ENCODE peak calls at places on chromosomes 3 and 15, in five cellular contexts. T is GM20000; X is right atrium auricular region; N is retinal pigment epithelial cell; F is CD4-positive, alpha-beta T cell. C is an unnamed sample.

GRCh38 chr3:12829886-12830784 is 11.2 kb downstream of the RPL32 start:
- DNase-seq in T (no peak), X (no peak), N (no peak), F (no peak), C (no peak)

GRCh38 chr3:25971736-25972135 is 181.8 kb downstream of the OXSM start:
- DNase-seq in T (no peak), X (no peak), N (no peak), F (no peak), C (no peak)

GRCh38 chr3:194077602-194078001 is 58.3 kb upstream of the HES1 start:
- DNase-seq in T (no peak), X (no peak), N (no peak), F (no peak), C (no peak)

GRCh38 chr3:42376397-42376798 is 34.0 kb downstream of the LYZL4 start:
- DNase-seq in T (no peak), X (no peak), N (peak), F (no peak), C (peak)

GRCh38 chr15:77455696-77456293 is 35.1 kb downstream of the HMG20A start:
- DNase-seq in T (no peak), X (no peak), N (no peak), F (no peak), C (no peak)

GRCh38 chr15:82979726-82980125 is 6.3 kb upstream of the RAMAC start:
- DNase-seq in T (no peak), X (no peak), N (no peak), F (no peak), C (no peak)

GRCh38 chr15:80179025-80179759 is 26.4 kb downstream of the FAH start:
- DNase-seq in T (no peak), X (no peak), N (peak), F (no peak), C (no peak)

GRCh38 chr3:197730200-197730599 is 6.5 kb downstream of the RUBCN start:
- DNase-seq in T (peak), X (no peak), N (no peak), F (no peak), C (no peak)

GRCh38 chr3:70231224-70231623 is 81.2 kb downstream of the MDFIC2 start:
- DNase-seq in T (no peak), X (no peak), N (no peak), F (no peak), C (no peak)

GRCh38 chr15:73352082-73352481 is 16.7 kb downstream of the HCN4 start:
- DNase-seq in T (no peak), X (no peak), N (peak), F (no peak), C (no peak)

GRCh38 chr15:42385206-42385979 is 26.1 kb downstream of the CAPN3 start:
- DNase-seq in T (peak), X (no peak), N (no peak), F (no peak), C (peak)

GRCh38 chr15:67240235-67241131 is 14.0 kb downstream of the AAGAB start:
- DNase-seq in T (peak), X (no peak), N (no peak), F (peak), C (peak)

GRCh38 chr3:189947948-189948723 is 172.6 kb downstream of the P3H2 start:
- DNase-seq in T (peak), X (no peak), N (no peak), F (no peak), C (peak)

GRCh38 chr3:193297421-193297820 is 56.4 kb downstream of the PLAAT1 start:
- DNase-seq in T (peak), X (no peak), N (peak), F (no peak), C (no peak)

GRCh38 chr3:147793841-147794240 is 384.7 kb downstream of the ZIC1 start:
- DNase-seq in T (no peak), X (no peak), N (no peak), F (no peak), C (no peak)

GRCh38 chr3:30606301-30607031 is at the start of gene TGFBR2:
- DNase-seq in T (peak), X (peak), N (peak), F (peak), C (peak)

GRCh38 chr3:156630081-156630772 is 44.2 kb upstream of the TIPARP start:
- DNase-seq in T (no peak), X (no peak), N (no peak), F (no peak), C (no peak)

GRCh38 chr3:18370672-18371071 is 54.5 kb downstream of the SATB1 start:
- DNase-seq in T (no peak), X (no peak), N (no peak), F (no peak), C (no peak)

GRCh38 chr3:147890114-147890513 is 480.9 kb downstream of the ZIC1 start:
- DNase-seq in T (peak), X (no peak), N (no peak), F (no peak), C (no peak)

GRCh38 chr3:28077566-28077965 is 163.9 kb upstream of the CMC1 start:
- DNase-seq in T (no peak), X (peak), N (peak), F (no peak), C (no peak)

GRCh38 chr3:67614195-67614594 is 40.2 kb downstream of the SUCLG2 start:
- DNase-seq in T (no peak), X (no peak), N (no peak), F (no peak), C (no peak)

GRCh38 chr15:29815000-29815704 is 7.1 kb downstream of the TJP1 start:
- DNase-seq in T (no peak), X (no peak), N (peak), F (no peak), C (no peak)

GRCh38 chr3:45864760-45865567 is 21.4 kb upstream of the CCR9 start:
- DNase-seq in T (peak), X (no peak), N (no peak), F (no peak), C (peak)

GRCh38 chr3:142445816-142446254 is 2.0 kb downstream of the XRN1 start:
- DNase-seq in T (peak), X (no peak), N (no peak), F (no peak), C (peak)

GRCh38 chr15:84824260-84824690 is 7.1 kb downstream of the ALPK3 start:
- DNase-seq in T (no peak), X (peak), N (no peak), F (no peak), C (no peak)

GRCh38 chr15:25703726-25704125 is 159.4 kb downstream of the ATP10A start:
- DNase-seq in T (no peak), X (no peak), N (no peak), F (no peak), C (no peak)

GRCh38 chr3:9800529-9800928 is 7.6 kb downstream of the ARPC4 start:
- DNase-seq in T (no peak), X (no peak), N (no peak), F (no peak), C (no peak)

GRCh38 chr15:85380217-85380859 is at the start of gene AKAP13:
- DNase-seq in T (peak), X (peak), N (peak), F (peak), C (peak)

GRCh38 chr15:36612063-36612788 is 32.8 kb downstream of the CDIN1 start:
- DNase-seq in T (no peak), X (no peak), N (peak), F (no peak), C (no peak)

GRCh38 chr3:177749836-177750235 is 552.6 kb upstream of the TBL1XR1 start:
- DNase-seq in T (no peak), X (no peak), N (no peak), F (no peak), C (no peak)

GRCh38 chr15:85618956-85619491 is 175.7 kb downstream of the KLHL25 start:
- DNase-seq in T (peak), X (peak), N (no peak), F (peak), C (peak)

GRCh38 chr3:49238274-49239127 is 38.5 kb downstream of the C3orf62 start:
- DNase-seq in T (no peak), X (peak), N (peak), F (no peak), C (no peak)
- TF ChIP-seq CTCF in T (no peak), X (no peak), N (no peak), F (no peak), C (no peak)

DNA sequence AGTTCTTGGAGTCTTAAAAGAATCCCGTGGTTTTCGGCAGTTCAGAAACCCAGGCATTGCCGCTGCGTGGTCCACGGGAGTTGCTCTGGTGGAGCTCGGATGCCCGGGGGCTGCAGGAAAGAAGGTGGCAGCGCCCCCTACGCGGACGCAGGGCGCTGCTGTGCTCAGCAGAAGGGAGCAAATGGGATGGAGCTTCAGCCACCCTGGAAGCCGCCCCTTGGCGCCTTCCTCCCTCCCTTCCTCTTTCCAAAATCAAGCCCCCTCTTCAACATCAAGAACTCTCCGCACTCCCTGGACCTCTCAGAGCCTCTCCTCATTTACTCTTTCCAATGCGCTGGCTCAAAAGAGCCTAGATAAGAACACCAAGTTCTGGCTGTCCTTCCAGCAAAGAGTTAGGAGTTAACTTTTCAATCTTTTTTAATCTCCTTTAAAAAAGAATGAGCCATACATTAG is 880 bp upstream of the CHRNA7 start:
- DNase-seq in T (no peak), X (no peak), N (no peak), F (no peak), C (no peak)
- TF ChIP-seq CTCF in T (no peak), X (peak), N (peak), F (no peak), C (no peak)

DNA sequence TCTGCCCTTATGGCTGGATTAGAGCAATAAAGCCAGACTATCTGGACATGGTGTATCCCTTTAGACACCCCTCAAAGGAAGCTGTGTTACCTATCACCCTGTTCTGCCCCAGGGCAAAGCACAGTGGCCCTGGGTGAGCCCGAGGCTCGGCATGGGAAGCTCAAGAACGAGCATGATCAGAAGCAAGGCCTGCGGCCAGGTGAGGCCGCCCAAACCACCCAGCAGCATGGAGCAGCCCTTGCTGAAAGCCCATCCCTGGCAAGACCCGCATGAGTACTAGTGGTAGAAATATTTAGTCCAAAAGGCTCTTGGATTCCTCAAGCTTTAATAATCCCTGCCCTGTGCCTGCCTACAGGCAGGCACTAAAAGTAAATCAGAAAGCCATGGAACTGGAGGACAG is 261.1 kb downstream of the MEX3B start:
- DNase-seq in T (no peak), X (no peak), N (no peak), F (no peak), C (no peak)
- TF ChIP-seq CTCF in T (no peak), X (no peak), N (no peak), F (no peak), C (no peak)

GRCh38 chr15:93018574-93018973 is 70.4 kb downstream of the RGMA start:
- DNase-seq in T (no peak), X (no peak), N (no peak), F (no peak), C (no peak)
- TF ChIP-seq CTCF in T (no peak), X (no peak), N (peak), F (no peak), C (no peak)

GRCh38 chr3:158573714-158574113 is 2.7 kb downstream of the MLF1 start:
- DNase-seq in T (no peak), X (no peak), N (no peak), F (no peak), C (no peak)
- TF ChIP-seq CTCF in T (no peak), X (peak), N (peak), F (no peak), C (no peak)

C was measured in activated CD8-positive, alpha-beta T cell treated with anti-CD3 and anti-CD28 coated beads for 36 hours.